ENCODE peak calls at places on chromosomes 5 and 9, in nine cellular contexts. E is stomach, I is upper lobe of left lung, O is sigmoid colon, U is A549, D is tibial nerve, B is SK-N-SH, Q is H1, Y is GM12878. Z is an unnamed sample. For H3K4me1, the result is how much of the 10 kb centered on the place peaks cover.

GRCh38 chr5:121967187-121967586 is 5.4 kb downstream of the SRFBP1 start:
- DNase-seq in D (no peak), E (no peak), Y (no peak), B (no peak), O (no peak), U (no peak), I (no peak), Q (no peak), Z (no peak)

GRCh38 chr5:31854181-31854624 is 215.3 kb downstream of the PDZD2 start:
- DNase-seq in Y (no peak), Q (peak), I (peak), E (no peak), U (no peak), D (peak), O (peak), B (no peak), Z (no peak)

GRCh38 chr5:147558826-147559225 is 49.0 kb upstream of the DPYSL3 start:
- DNase-seq in B (peak), U (peak), E (no peak), Q (no peak), I (no peak), D (peak), O (peak), Y (no peak), Z (no peak)

GRCh38 chr9:70407081-70407503 is 7.4 kb downstream of the KLF9 start:
- DNase-seq in E (no peak), O (no peak), Y (no peak), Q (no peak), B (no peak), D (no peak), I (no peak), U (no peak), Z (no peak)

GRCh38 chr5:175747539-175748060 is 89.7 kb downstream of the HRH2 start:
- DNase-seq in Q (no peak), U (no peak), E (no peak), B (no peak), D (no peak), O (no peak), Y (no peak), I (no peak), Z (no peak)

GRCh38 chr5:43627028-43627427 is 24.0 kb downstream of the NNT start:
- DNase-seq in Q (no peak), B (peak), O (no peak), E (no peak), D (peak), Y (no peak), I (no peak), U (peak), Z (no peak)

GRCh38 chr5:43044181-43044914 is 4.2 kb upstream of the ANXA2R start:
- DNase-seq in E (no peak), O (no peak), B (no peak), U (no peak), D (no peak), Q (no peak), I (no peak), Y (no peak), Z (no peak)

GRCh38 chr5:14078716-14079115 is 64.4 kb upstream of the TRIO start:
- DNase-seq in U (no peak), B (no peak), I (no peak), D (no peak), O (no peak), Q (no peak), Y (no peak), E (no peak), Z (no peak)

GRCh38 chr5:169970334-169970733 is 10.0 kb downstream of the INSYN2B start:
- DNase-seq in Y (no peak), E (no peak), O (no peak), Q (no peak), D (no peak), B (no peak), U (no peak), I (no peak), Z (no peak)

GRCh38 chr9:127876764-127877562 is 512 bp downstream of the AK1 start:
- DNase-seq in U (no peak), Q (no peak), Y (no peak), B (peak), I (peak), D (no peak), O (peak), E (no peak), Z (no peak)

GRCh38 chr9:78130853-78131252 is 99.2 kb upstream of the GNAQ start:
- DNase-seq in B (no peak), D (no peak), O (no peak), Y (no peak), Q (no peak), E (no peak), U (no peak), I (no peak), Z (no peak)

GRCh38 chr5:14168139-14168792 is 25.1 kb downstream of the TRIO start:
- DNase-seq in Q (no peak), Y (no peak), I (no peak), D (no peak), O (no peak), E (no peak), U (no peak), B (no peak), Z (no peak)

GRCh38 chr5:165029471-165029870 is 1524.1 kb downstream of the MAT2B start:
- DNase-seq in E (no peak), O (no peak), D (peak), Y (no peak), I (no peak), B (peak), Q (peak), U (no peak), Z (no peak)

GRCh38 chr9:17318821-17319320 is 184.0 kb downstream of the CNTLN start:
- DNase-seq in U (no peak), Y (no peak), D (no peak), E (no peak), I (no peak), O (no peak), B (no peak), Q (no peak), Z (no peak)

GRCh38 chr9:111866976-111867375 is 29.6 kb upstream of the UGCG start:
- DNase-seq in B (no peak), U (no peak), Y (no peak), E (no peak), I (no peak), O (no peak), Q (no peak), D (no peak), Z (no peak)

GRCh38 chr9:33818167-33818831 is 1.3 kb downstream of the UBE2R2 start:
- DNase-seq in U (no peak), B (no peak), I (peak), Y (no peak), D (no peak), Q (no peak), E (peak), O (no peak), Z (no peak)

GRCh38 chr9:99044827-99045226 is 60.1 kb upstream of the TGFBR1 start:
- DNase-seq in O (no peak), Q (no peak), E (no peak), D (no peak), U (no peak), I (no peak), B (no peak), Y (no peak), Z (no peak)

GRCh38 chr5:39283231-39283818 is 64.0 kb upstream of the FYB1 start:
- DNase-seq in Q (peak), O (no peak), B (no peak), I (peak), D (peak), E (no peak), U (peak), Y (no peak), Z (no peak)

GRCh38 chr5:115586525-115587146 is 15.6 kb downstream of the TICAM2 start:
- DNase-seq in I (no peak), D (no peak), U (peak), Y (no peak), Q (no peak), O (no peak), B (peak), E (no peak), Z (no peak)

GRCh38 chr5:2021484-2022176 is 138.9 kb upstream of the IRX4 start:
- DNase-seq in D (no peak), Y (no peak), O (no peak), Q (no peak), U (no peak), E (no peak), I (no peak), B (no peak), Z (no peak)

DNA sequence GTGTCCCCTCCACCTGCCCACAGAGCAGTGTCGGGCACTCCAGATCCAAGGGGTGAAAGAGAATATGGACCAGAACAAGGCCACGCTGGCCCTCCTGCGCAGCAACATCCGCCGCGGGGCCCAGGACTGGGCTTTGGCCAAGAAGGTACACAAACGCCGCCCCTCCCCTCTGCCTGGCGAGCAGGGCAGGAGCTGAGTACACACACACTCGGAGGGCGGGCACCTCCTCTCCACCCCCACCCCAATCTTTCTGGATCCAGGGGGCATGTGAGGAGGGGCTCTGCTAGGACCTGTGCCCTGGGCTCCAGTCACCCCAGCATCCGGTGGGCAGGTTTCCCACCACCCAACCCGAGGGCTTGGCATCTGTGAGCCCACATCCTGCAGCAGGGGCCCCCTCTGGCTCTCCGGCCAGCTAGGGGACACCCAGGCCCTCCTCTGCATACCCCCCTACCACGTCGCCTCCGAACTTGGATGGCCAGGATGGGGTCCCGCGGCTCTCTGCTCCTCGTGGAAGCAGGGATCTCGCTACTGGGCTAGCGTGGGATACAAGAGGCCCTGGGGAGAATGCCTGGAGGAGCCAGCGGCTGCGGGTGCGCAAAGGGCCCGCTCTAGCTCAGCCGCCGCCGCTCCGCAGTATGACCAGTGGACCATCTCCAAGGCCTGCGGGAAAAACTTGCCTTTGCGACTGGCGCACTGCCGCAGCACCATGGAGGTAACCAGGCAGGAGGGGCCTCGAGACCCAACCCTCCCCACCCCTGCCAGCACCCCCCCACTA is 3.1 kb downstream of the CCDC183 start:
- DNase-seq in O (no peak), E (peak), B (no peak), Y (no peak), Q (no peak), I (peak), U (no peak), D (no peak), Z (no peak)
- H3K4me3 ChIP-seq in O (peak), E (peak), B (peak), Y (peak), Q (peak), I (peak), U (peak), D (peak), Z (peak)

DNA sequence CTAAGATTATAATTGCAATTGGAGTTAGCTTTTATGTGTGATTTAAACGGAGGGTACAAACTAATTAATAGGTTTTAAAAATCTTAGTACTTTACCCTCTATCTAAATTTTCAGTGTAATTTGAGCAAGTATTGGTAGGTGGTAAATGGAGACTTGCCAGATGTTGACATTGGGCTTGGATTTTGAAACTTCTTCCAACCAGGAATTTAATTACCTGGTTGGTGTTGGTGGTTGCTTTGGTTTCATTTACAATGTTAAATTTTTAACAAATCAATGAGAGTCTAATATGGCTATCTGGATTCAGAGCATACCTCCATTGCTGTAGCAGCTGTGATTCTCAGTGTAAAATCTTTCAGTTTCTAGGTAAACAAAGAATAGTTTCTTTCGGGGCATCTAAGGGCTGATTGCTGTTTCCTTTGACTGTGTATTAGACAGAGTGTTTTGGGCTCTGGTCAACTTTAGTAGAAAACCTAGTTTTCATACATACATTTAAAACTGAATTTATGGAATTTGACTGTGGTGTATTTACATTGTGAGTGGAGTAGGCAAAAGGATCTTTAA is 1.9 kb downstream of the DAPK1 start:
- DNase-seq in E (no peak), B (no peak), U (no peak), D (no peak), O (no peak), I (no peak), Y (no peak), Q (no peak), Z (no peak)
- H3K4me1 ChIP-seq in E (under half), B (under half), U (half or more), D (under half), O (under half), I (under half), Y (under half), Q (under half), Z (half or more)

GRCh38 chr5:4023701-4024100 is 428.1 kb downstream of the IRX1 start:
- DNase-seq in Y (no peak), Q (no peak), U (no peak), I (no peak), O (no peak), D (no peak), B (no peak), E (no peak), Z (no peak)

GRCh38 chr5:4020386-4020785 is 424.8 kb downstream of the IRX1 start:
- DNase-seq in I (no peak), O (no peak), D (no peak), B (no peak), Q (no peak), E (no peak), U (no peak), Y (no peak), Z (no peak)

GRCh38 chr5:4022991-4023390 is 427.4 kb downstream of the IRX1 start:
- DNase-seq in B (no peak), O (peak), I (no peak), Y (no peak), U (no peak), Q (no peak), E (no peak), D (no peak), Z (no peak)

GRCh38 chr5:4019841-4020240 is 424.2 kb downstream of the IRX1 start:
- DNase-seq in O (no peak), E (no peak), Q (no peak), D (no peak), U (no peak), B (no peak), Y (no peak), I (no peak), Z (no peak)

GRCh38 chr5:4022056-4022670 is 426.5 kb downstream of the IRX1 start:
- DNase-seq in B (no peak), E (no peak), Y (no peak), I (no peak), D (no peak), U (no peak), O (no peak), Q (no peak), Z (no peak)
- TF ChIP-seq EP300 in B (no peak), E (no peak), Y (no peak), I (no peak), D (no peak), U (no peak), O (no peak), Q (no peak), Z (no peak)

GRCh38 chr5:92907914-92908606 is 673.0 kb downstream of the NR2F1-AS1 start:
- DNase-seq in I (no peak), D (no peak), B (no peak), U (no peak), Q (no peak), O (no peak), Y (peak), E (no peak), Z (no peak)

GRCh38 chr5:92911293-92911692 is 669.7 kb downstream of the NR2F1-AS1 start:
- DNase-seq in B (no peak), E (no peak), I (no peak), O (no peak), U (no peak), D (no peak), Q (no peak), Y (no peak), Z (no peak)

GRCh38 chr5:92908952-92909351 is 672.1 kb downstream of the NR2F1-AS1 start:
- DNase-seq in Y (no peak), Q (no peak), U (no peak), B (no peak), I (no peak), O (no peak), D (no peak), E (no peak), Z (no peak)

GRCh38 chr5:92911851-92912250 is 669.2 kb downstream of the NR2F1-AS1 start:
- DNase-seq in Y (no peak), D (no peak), U (no peak), O (no peak), I (no peak), B (no peak), Q (no peak), E (no peak), Z (no peak)

DNA sequence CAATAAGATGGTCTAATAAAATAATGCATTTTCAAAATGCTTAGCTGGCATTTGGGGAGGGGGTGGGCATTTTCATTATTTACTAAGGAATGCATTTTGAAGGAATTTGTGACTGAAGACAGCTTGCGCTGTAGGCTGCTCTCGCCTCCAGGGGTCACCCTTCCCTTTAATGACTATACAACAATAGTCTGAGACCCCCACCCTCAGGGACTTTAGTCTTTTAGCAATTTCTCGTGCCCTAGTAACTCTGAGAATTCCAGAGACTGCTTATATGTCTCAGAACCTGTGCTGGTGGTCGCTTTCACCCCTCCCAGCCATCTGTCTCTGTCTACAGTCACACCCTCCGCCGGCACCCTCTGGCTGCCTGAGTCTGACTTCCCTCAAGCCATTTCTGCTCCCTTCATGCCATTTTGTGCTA is 671.5 kb downstream of the NR2F1-AS1 start:
- DNase-seq in O (no peak), D (no peak), E (no peak), B (peak), U (no peak), Q (no peak), I (no peak), Y (no peak), Z (no peak)
- H3K4me3 ChIP-seq in O (no peak), D (no peak), E (no peak), B (no peak), U (no peak), Q (no peak), I (no peak), Y (no peak), Z (no peak)

GRCh38 chr5:172835246-172836030 is 1.4 kb downstream of the ERGIC1 start:
- DNase-seq in I (no peak), U (no peak), Y (no peak), O (no peak), E (no peak), Q (no peak), D (no peak), B (no peak), Z (no peak)

GRCh38 chr5:172839669-172840068 is 5.6 kb downstream of the ERGIC1 start:
- DNase-seq in Y (no peak), O (no peak), U (no peak), I (no peak), E (peak), Q (no peak), D (no peak), B (no peak), Z (no peak)

GRCh38 chr5:172838151-172838875 is 4.3 kb downstream of the ERGIC1 start:
- DNase-seq in Y (no peak), D (no peak), I (no peak), E (no peak), Q (no peak), U (no peak), B (no peak), O (no peak), Z (no peak)

GRCh38 chr5:172840077-172840777 is 6.2 kb downstream of the ERGIC1 start:
- DNase-seq in I (no peak), O (no peak), U (no peak), Q (no peak), B (no peak), E (no peak), D (no peak), Y (no peak), Z (no peak)

GRCh38 chr5:172837640-172838039 is 3.6 kb downstream of the ERGIC1 start:
- DNase-seq in B (no peak), E (peak), U (no peak), O (peak), D (no peak), I (peak), Q (no peak), Y (peak), Z (no peak)
- H3K4me1 ChIP-seq in B (under half), E (half or more), U (half or more), O (under half), D (under half), I (half or more), Q (under half), Y (under half), Z (under half)

GRCh38 chr5:94691270-94691669 is 72.8 kb downstream of the SLF1 start:
- DNase-seq in D (no peak), Y (no peak), I (no peak), E (no peak), O (no peak), B (no peak), U (no peak), Q (no peak), Z (no peak)

GRCh38 chr5:94692610-94693009 is 74.1 kb downstream of the SLF1 start:
- DNase-seq in I (no peak), U (no peak), Q (no peak), Y (no peak), O (no peak), E (no peak), B (no peak), D (no peak), Z (no peak)

GRCh38 chr5:94693043-94693822 is 74.8 kb downstream of the SLF1 start:
- DNase-seq in B (peak), Q (no peak), Y (no peak), E (no peak), I (no peak), U (no peak), O (no peak), D (no peak), Z (no peak)

GRCh38 chr5:94690778-94691177 is 72.3 kb downstream of the SLF1 start:
- DNase-seq in I (no peak), O (no peak), Y (no peak), U (no peak), D (no peak), E (no peak), B (no peak), Q (no peak), Z (no peak)

GRCh38 chr5:94691947-94692346 is 73.5 kb downstream of the SLF1 start:
- DNase-seq in Q (no peak), O (no peak), Y (no peak), D (no peak), I (no peak), E (no peak), B (peak), U (no peak), Z (no peak)
- TF ChIP-seq EP300 in Q (no peak), O (no peak), Y (no peak), D (no peak), I (no peak), E (no peak), B (no peak), U (no peak), Z (no peak)